ENCODE peak calls at places on chromosomes 4 and X, in six cellular contexts. X is mesenchymal stem cell, C is heart left ventricle, Y is left lung, D is tibial nerve, Z is mucosa of descending colon. Q is an unnamed sample.

GRCh38 chr4:164937576-164938270 is 39.7 kb downstream of the TRIM61 start:
- DNase-seq in X (peak; percentile 13), C (no peak), Y (no peak), D (no peak), Z (no peak), Q (peak; percentile 61)

GRCh38 chr4:98290511-98290910 is 29.3 kb downstream of the RAP1GDS1 start:
- DNase-seq in X (peak; percentile 30), C (no peak), Y (no peak), D (no peak), Z (no peak), Q (no peak)

GRCh38 chr4:66062044-66062443 is 391.8 kb upstream of the EPHA5 start:
- DNase-seq in X (peak; percentile 1), C (no peak), Y (no peak), D (no peak), Z (no peak), Q (no peak)

GRCh38 chr4:2276581-2277325 is 14.8 kb upstream of the MXD4 start:
- DNase-seq in X (no peak), C (peak; percentile 9), Y (peak; percentile 51), D (no peak), Z (no peak), Q (no peak)

GRCh38 chr4:87985097-87985886 is 9.8 kb downstream of the SPP1 start:
- DNase-seq in X (peak; percentile 64), C (peak; percentile 68), Y (peak; percentile 53), D (no peak), Z (peak; percentile 50), Q (peak; percentile 43)

GRCh38 chr4:159764343-159764952 is 661.6 kb downstream of the RAPGEF2 start:
- DNase-seq in X (peak; percentile 63), C (no peak), Y (no peak), D (no peak), Z (no peak), Q (peak; percentile 71)

GRCh38 chr4:2104556-2105345 is 45.6 kb downstream of the NAT8L start:
- DNase-seq in X (no peak), C (no peak), Y (no peak), D (no peak), Z (no peak), Q (no peak)

GRCh38 chr4:25937801-25938200 is 23.8 kb downstream of the SMIM20 start:
- DNase-seq in X (peak; percentile 20), C (no peak), Y (no peak), D (no peak), Z (no peak), Q (no peak)

GRCh38 chr4:78056265-78057129 is 626 bp upstream of the FRAS1 start:
- DNase-seq in X (peak; percentile 64), C (peak; percentile 85), Y (peak; percentile 67), D (peak; percentile 57), Z (peak; percentile 53), Q (peak; percentile 90)

DNA sequence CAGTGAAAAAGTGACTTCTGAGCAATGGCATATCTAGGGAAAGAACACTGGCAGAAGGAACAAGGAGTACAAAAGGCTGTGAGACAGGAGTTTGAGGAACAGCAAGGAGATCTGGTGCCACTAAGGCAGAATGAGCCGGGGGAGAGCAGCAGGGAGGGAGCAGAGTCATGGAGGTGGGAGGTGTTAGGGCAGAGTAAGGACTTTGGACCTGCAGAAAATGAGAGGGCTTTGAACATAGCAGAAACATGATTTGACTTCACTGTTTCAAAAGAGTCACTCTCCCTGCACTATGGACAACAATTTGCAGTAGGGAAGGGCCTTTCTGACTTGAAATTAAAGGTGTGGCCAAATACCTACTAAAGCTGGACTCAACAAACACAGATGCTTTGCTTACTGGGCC is 356.2 kb downstream of the ADGRL3 start:
- DNase-seq in X (no peak), C (no peak), Y (no peak), D (no peak), Z (no peak), Q (peak; percentile 71)
- H3K4me3 ChIP-seq in X (no peak overlapping the region), C (no peak overlapping the region), Y (no peak overlapping the region), D (no peak overlapping the region), Z (no peak overlapping the region), Q (no peak overlapping the region)

DNA sequence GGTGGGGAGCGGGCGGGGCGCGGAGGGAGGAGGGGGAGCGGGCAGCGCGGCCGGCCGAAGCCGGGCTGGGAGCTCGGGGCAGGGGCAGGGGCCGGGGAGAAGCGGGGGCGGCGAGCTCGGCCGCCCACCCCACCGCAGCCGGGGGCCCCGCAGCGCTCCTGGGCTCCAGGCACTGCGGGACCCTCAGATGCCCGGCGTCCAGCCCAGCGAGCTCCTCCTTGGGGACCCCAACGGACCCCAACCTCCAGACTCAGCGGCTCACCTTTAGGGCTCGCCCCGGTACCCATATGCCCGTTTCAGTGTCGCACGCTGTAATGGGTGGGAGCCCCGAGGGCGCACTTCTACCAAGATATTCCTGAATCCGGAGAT is 357 bp upstream of the ADGRG2 start:
- DNase-seq in X (no peak), C (no peak), Y (no peak), D (no peak), Z (no peak), Q (no peak)
- H3K4me3 ChIP-seq in X (no peak overlapping the region), C (peak overlapping the region; percentile 31), Y (no peak overlapping the region), D (no peak overlapping the region), Z (no peak overlapping the region), Q (no peak overlapping the region)

DNA sequence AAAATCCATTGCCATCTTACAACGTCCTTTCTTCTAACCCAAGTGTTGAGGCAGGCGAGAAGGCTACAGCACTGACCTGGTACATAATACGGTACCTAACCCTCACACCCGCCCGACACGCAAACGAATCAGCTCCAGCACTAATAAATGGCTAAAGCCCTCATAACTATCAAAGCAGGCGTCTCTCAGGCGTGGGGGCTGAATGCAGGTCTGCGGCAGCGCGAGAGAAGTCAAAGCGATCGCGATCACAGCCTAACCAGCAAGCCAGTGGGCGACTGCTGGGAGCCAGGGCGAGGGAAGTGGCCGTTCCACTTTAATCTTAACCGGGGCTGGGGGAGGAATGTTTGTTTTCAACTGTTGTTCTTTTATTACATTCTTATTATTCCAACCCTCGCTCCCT is 1.5 kb downstream of the CDX4 start:
- DNase-seq in X (no peak), C (no peak), Y (no peak), D (no peak), Z (no peak), Q (no peak)
- H3K4me3 ChIP-seq in X (no peak overlapping the region), C (peak overlapping the region; percentile 23), Y (no peak overlapping the region), D (no peak overlapping the region), Z (no peak overlapping the region), Q (no peak overlapping the region)

DNA sequence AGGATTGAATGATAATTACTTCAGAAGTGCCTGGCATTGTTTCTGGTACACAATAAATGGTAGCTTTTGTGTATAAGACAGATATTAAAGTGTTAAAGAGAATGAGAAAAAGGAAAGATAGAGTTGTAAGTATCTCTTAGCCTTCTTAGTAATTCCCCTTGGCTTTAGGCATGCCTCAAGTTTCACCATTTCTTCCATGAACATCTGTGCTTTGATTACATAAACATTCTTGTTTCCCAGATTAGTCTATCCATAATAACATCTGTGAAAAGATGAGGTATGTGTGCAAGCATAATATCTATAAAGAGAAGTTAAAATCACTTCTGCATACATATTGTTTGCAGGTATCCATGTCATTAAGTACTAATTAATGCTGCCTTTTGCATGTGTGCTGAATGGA is 230.9 kb upstream of the TEX13A start:
- DNase-seq in X (peak; percentile 2), C (no peak), Y (no peak), D (no peak), Z (no peak), Q (no peak)
- H3K4me3 ChIP-seq in X (no peak overlapping the region), C (no peak overlapping the region), Y (no peak overlapping the region), D (no peak overlapping the region), Z (no peak overlapping the region), Q (no peak overlapping the region)

DNA sequence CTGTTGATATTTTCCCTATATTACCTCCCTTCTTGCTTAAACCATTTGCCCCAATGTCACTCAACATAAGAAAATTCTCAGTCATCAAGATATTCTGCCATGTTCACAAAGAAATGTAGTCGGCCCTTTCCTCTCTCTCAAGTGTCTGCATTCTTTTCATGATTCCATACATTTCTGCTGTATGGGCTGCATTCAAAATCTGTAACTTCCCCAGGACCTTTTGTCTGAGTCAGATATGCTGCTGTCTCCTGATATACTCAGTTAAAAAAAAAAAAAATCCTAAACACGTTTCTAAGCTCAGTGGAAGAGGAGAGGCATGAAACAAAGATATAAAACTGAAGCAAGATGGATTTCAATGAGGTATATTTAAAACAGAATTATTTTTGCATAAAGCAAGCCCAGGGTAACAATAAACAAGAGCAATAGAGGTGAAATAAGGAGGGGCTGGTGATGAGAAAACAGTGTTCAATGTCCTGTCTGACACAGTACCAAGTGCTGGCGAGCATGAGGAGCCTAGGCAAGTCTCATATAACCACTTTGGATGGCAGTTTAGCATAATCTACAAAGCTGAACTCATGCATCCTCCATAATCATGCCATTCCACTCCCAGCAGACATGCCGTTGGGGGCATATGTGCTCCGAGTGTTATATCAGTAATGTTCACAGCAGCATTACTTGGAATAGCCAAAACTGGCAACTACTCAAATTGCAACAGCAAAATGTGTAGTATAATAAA is 76.8 kb downstream of the MANBA start:
- DNase-seq in X (peak; percentile 63), C (no peak), Y (no peak), D (no peak), Z (no peak), Q (no peak)
- H3K4me3 ChIP-seq in X (no peak overlapping the region), C (no peak overlapping the region), Y (no peak overlapping the region), D (no peak overlapping the region), Z (no peak overlapping the region), Q (no peak overlapping the region)

DNA sequence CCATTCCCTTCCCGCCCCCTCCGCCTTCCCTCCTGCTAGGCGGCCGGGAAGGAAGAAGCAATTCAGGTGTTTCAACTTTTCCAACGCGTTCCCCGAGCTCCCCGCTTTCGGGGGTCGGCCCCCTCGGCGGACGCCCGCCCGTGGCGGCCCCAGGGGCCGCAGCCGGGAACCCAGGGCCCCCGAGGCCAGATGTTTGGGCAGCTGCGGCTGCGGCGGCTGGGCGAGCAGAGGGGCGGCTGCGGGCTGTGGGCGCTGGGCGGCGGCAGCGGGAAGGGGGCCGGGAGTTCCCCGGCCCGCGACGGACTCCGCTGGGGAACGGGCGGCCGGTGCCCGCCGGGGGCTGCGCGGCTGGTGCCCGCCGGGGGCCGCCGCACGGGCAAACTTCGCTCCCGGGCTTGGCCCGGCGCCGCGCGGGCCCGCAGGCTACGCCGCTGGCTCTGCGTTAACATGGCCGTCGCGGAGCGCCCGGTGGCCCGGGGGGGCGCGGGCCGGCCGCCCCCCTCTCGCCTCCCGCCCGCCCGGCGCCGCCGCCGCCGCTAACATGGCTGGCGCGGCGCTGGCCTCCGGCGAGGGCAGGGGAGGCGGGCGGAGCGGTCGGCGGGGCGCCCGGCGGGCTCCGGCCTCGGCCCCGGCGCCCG is 510 bp downstream of the HMGB3 start:
- DNase-seq in X (no peak), C (no peak), Y (peak; percentile 55), D (no peak), Z (no peak), Q (peak; percentile 25)
- H3K4me3 ChIP-seq in X (peak overlapping the region; percentile 62), C (peak overlapping the region; percentile 65), Y (peak overlapping the region; percentile 48), D (peak overlapping the region; percentile 22), Z (peak overlapping the region; percentile 24), Q (peak overlapping the region; percentile 58)

DNA sequence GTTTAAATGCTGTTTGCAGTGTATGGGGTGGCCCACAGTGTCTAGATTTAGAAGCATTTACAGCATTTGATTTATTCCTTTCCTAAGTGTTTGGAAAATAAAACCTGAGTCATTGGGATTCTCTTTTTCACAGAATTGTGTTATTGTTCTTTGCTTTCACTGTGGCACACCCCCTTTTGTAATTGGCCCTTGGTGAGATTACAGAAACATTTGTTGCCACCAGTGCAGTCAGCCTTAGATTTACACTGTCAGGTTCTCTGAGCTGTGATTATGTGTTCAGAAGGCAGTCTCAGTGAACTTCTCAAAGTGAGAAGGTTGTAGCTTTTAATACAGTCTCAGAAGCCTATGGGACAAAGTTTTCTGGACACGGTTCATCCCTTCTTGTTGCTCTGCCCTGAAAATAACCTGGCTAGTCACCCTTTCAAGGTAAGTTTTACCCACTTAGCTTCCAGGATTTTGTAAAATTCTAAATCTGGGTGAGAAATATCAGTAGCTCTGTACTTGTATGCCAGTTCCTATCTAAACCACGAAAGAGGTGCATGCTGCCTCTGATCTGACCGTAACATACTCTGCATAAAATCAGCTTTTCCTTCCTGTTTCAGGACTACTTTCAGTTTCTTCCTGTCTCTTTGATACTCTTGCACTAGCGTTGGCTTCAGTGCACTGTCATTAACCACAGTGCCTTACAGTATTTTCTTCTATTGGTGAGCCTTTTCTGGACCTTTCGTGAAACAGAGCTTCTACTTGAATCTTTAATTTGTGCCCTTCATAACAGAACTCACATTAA is 12.6 kb downstream of the RUFY3 start:
- DNase-seq in X (peak; percentile 58), C (no peak), Y (no peak), D (no peak), Z (no peak), Q (no peak)
- H3K4me3 ChIP-seq in X (peak overlapping the region; percentile 72), C (peak overlapping the region; percentile 49), Y (peak overlapping the region; percentile 31), D (peak overlapping the region; percentile 31), Z (no peak overlapping the region), Q (peak overlapping the region; percentile 24)

Q was measured in hepatocyte.